ENCODE peak calls at places on chromosome 15, in nine cellular contexts. One of them, this sample, is unnamed.
A peak's percentile ranks its signal among the peaks of the same experiment; 100 is the strongest.

GRCh38 chr15:29765898-29766537 is 56.2 kb downstream of the TJP1 start:
- DNase-seq in mammary epithelial cell: no peak
- DNase-seq in tibial artery: no peak
- DNase-seq in endodermal cell: no peak
- DNase-seq in left ventricle myocardium inferior: no peak
- DNase-seq in psoas muscle: peak; percentile 33
- DNase-seq in transverse colon: no peak
- DNase-seq in adrenal gland: no peak
- DNase-seq in CD8-positive, alpha-beta memory T cell: no peak
- DNase-seq in this sample: no peak

GRCh38 chr15:37877851-37878577 is 56.4 kb upstream of the TMCO5A start:
- DNase-seq in mammary epithelial cell: peak; percentile 19
- DNase-seq in tibial artery: no peak
- DNase-seq in endodermal cell: no peak
- DNase-seq in left ventricle myocardium inferior: no peak
- DNase-seq in psoas muscle: no peak
- DNase-seq in transverse colon: no peak
- DNase-seq in adrenal gland: no peak
- DNase-seq in CD8-positive, alpha-beta memory T cell: no peak
- DNase-seq in this sample: no peak

GRCh38 chr15:76433798-76434400 is 97.3 kb downstream of the ISL2 start:
- DNase-seq in mammary epithelial cell: peak; percentile 3
- DNase-seq in tibial artery: no peak
- DNase-seq in endodermal cell: peak; percentile 42
- DNase-seq in left ventricle myocardium inferior: no peak
- DNase-seq in psoas muscle: no peak
- DNase-seq in transverse colon: no peak
- DNase-seq in adrenal gland: no peak
- DNase-seq in CD8-positive, alpha-beta memory T cell: no peak
- DNase-seq in this sample: no peak

GRCh38 chr15:47340576-47340920 is 376.8 kb upstream of the SEMA6D start:
- DNase-seq in mammary epithelial cell: no peak
- DNase-seq in tibial artery: no peak
- DNase-seq in endodermal cell: no peak
- DNase-seq in left ventricle myocardium inferior: no peak
- DNase-seq in psoas muscle: no peak
- DNase-seq in transverse colon: no peak
- DNase-seq in adrenal gland: no peak
- DNase-seq in CD8-positive, alpha-beta memory T cell: no peak
- DNase-seq in this sample: no peak

GRCh38 chr15:27833974-27834373 is 265.1 kb downstream of the OCA2 start:
- DNase-seq in mammary epithelial cell: no peak
- DNase-seq in tibial artery: no peak
- DNase-seq in endodermal cell: no peak
- DNase-seq in left ventricle myocardium inferior: no peak
- DNase-seq in psoas muscle: no peak
- DNase-seq in transverse colon: no peak
- DNase-seq in adrenal gland: no peak
- DNase-seq in CD8-positive, alpha-beta memory T cell: no peak
- DNase-seq in this sample: no peak

GRCh38 chr15:58554758-58555157 is 123.0 kb downstream of the LIPC start:
- DNase-seq in mammary epithelial cell: no peak
- DNase-seq in tibial artery: no peak
- DNase-seq in endodermal cell: peak; percentile 39
- DNase-seq in left ventricle myocardium inferior: no peak
- DNase-seq in psoas muscle: no peak
- DNase-seq in transverse colon: no peak
- DNase-seq in adrenal gland: no peak
- DNase-seq in CD8-positive, alpha-beta memory T cell: no peak
- DNase-seq in this sample: no peak

GRCh38 chr15:71231678-71232224 is 116.5 kb downstream of the THSD4 start:
- DNase-seq in mammary epithelial cell: no peak
- DNase-seq in tibial artery: no peak
- DNase-seq in endodermal cell: no peak
- DNase-seq in left ventricle myocardium inferior: no peak
- DNase-seq in psoas muscle: no peak
- DNase-seq in transverse colon: no peak
- DNase-seq in adrenal gland: peak; percentile 17
- DNase-seq in CD8-positive, alpha-beta memory T cell: no peak
- DNase-seq in this sample: no peak

GRCh38 chr15:66766282-66767228 is 64.5 kb downstream of the SMAD6 start:
- DNase-seq in mammary epithelial cell: peak; percentile 56
- DNase-seq in tibial artery: no peak
- DNase-seq in endodermal cell: no peak
- DNase-seq in left ventricle myocardium inferior: no peak
- DNase-seq in psoas muscle: no peak
- DNase-seq in transverse colon: no peak
- DNase-seq in adrenal gland: no peak
- DNase-seq in CD8-positive, alpha-beta memory T cell: no peak
- DNase-seq in this sample: peak; percentile 44

GRCh38 chr15:40064231-40064894 is 25.4 kb upstream of the SRP14 start:
- DNase-seq in mammary epithelial cell: no peak
- DNase-seq in tibial artery: no peak
- DNase-seq in endodermal cell: peak; percentile 87
- DNase-seq in left ventricle myocardium inferior: no peak
- DNase-seq in psoas muscle: no peak
- DNase-seq in transverse colon: no peak
- DNase-seq in adrenal gland: no peak
- DNase-seq in CD8-positive, alpha-beta memory T cell: no peak
- DNase-seq in this sample: peak; percentile 97

GRCh38 chr15:52124270-52124878 is 11.8 kb upstream of the BCL2L10 start:
- DNase-seq in mammary epithelial cell: peak; percentile 66
- DNase-seq in tibial artery: no peak
- DNase-seq in endodermal cell: no peak
- DNase-seq in left ventricle myocardium inferior: no peak
- DNase-seq in psoas muscle: no peak
- DNase-seq in transverse colon: no peak
- DNase-seq in adrenal gland: no peak
- DNase-seq in CD8-positive, alpha-beta memory T cell: no peak
- DNase-seq in this sample: no peak

GRCh38 chr15:66505430-66505811 is 295 bp downstream of the ZWILCH start:
- DNase-seq in mammary epithelial cell: no peak
- DNase-seq in tibial artery: no peak
- DNase-seq in endodermal cell: no peak
- DNase-seq in left ventricle myocardium inferior: no peak
- DNase-seq in psoas muscle: no peak
- DNase-seq in transverse colon: no peak
- DNase-seq in adrenal gland: no peak
- DNase-seq in CD8-positive, alpha-beta memory T cell: no peak
- DNase-seq in this sample: no peak

GRCh38 chr15:56943398-56943797 is 25.0 kb downstream of the TCF12 start:
- DNase-seq in mammary epithelial cell: no peak
- DNase-seq in tibial artery: no peak
- DNase-seq in endodermal cell: no peak
- DNase-seq in left ventricle myocardium inferior: no peak
- DNase-seq in psoas muscle: no peak
- DNase-seq in transverse colon: no peak
- DNase-seq in adrenal gland: no peak
- DNase-seq in CD8-positive, alpha-beta memory T cell: no peak
- DNase-seq in this sample: no peak

GRCh38 chr15:56939257-56939656 is 20.8 kb downstream of the TCF12 start:
- DNase-seq in mammary epithelial cell: no peak
- DNase-seq in tibial artery: no peak
- DNase-seq in endodermal cell: no peak
- DNase-seq in left ventricle myocardium inferior: no peak
- DNase-seq in psoas muscle: no peak
- DNase-seq in transverse colon: no peak
- DNase-seq in adrenal gland: no peak
- DNase-seq in CD8-positive, alpha-beta memory T cell: no peak
- DNase-seq in this sample: no peak

GRCh38 chr15:56936929-56937328 is 18.5 kb downstream of the TCF12 start:
- DNase-seq in mammary epithelial cell: no peak
- DNase-seq in tibial artery: no peak
- DNase-seq in endodermal cell: no peak
- DNase-seq in left ventricle myocardium inferior: no peak
- DNase-seq in psoas muscle: no peak
- DNase-seq in transverse colon: no peak
- DNase-seq in adrenal gland: no peak
- DNase-seq in CD8-positive, alpha-beta memory T cell: no peak
- DNase-seq in this sample: no peak

GRCh38 chr15:56942118-56942517 is 23.7 kb downstream of the TCF12 start:
- DNase-seq in mammary epithelial cell: no peak
- DNase-seq in tibial artery: no peak
- DNase-seq in endodermal cell: no peak
- DNase-seq in left ventricle myocardium inferior: no peak
- DNase-seq in psoas muscle: no peak
- DNase-seq in transverse colon: no peak
- DNase-seq in adrenal gland: no peak
- DNase-seq in CD8-positive, alpha-beta memory T cell: no peak
- DNase-seq in this sample: no peak

GRCh38 chr15:56940388-56940787 is 21.9 kb downstream of the TCF12 start:
- DNase-seq in mammary epithelial cell: no peak
- DNase-seq in tibial artery: no peak
- DNase-seq in endodermal cell: no peak
- DNase-seq in left ventricle myocardium inferior: no peak
- DNase-seq in psoas muscle: no peak
- DNase-seq in transverse colon: no peak
- DNase-seq in adrenal gland: no peak
- DNase-seq in CD8-positive, alpha-beta memory T cell: no peak
- DNase-seq in this sample: no peak
- H3K27ac ChIP-seq in mammary epithelial cell: no peak overlapping the region
- H3K27ac ChIP-seq in tibial artery: no peak overlapping the region
- H3K27ac ChIP-seq in endodermal cell: no peak overlapping the region
- H3K27ac ChIP-seq in left ventricle myocardium inferior: no peak overlapping the region
- H3K27ac ChIP-seq in psoas muscle: no peak overlapping the region
- H3K27ac ChIP-seq in transverse colon: no peak overlapping the region
- H3K27ac ChIP-seq in adrenal gland: no peak overlapping the region
- H3K27ac ChIP-seq in CD8-positive, alpha-beta memory T cell: no peak overlapping the region
- H3K27ac ChIP-seq in this sample: no peak overlapping the region

GRCh38 chr15:68335251-68335650 is 57.7 kb downstream of the FEM1B start:
- DNase-seq in mammary epithelial cell: peak; percentile 7
- DNase-seq in tibial artery: peak; percentile 69
- DNase-seq in endodermal cell: no peak
- DNase-seq in left ventricle myocardium inferior: peak; percentile 52
- DNase-seq in psoas muscle: peak; percentile 39
- DNase-seq in transverse colon: no peak
- DNase-seq in adrenal gland: peak; percentile 86
- DNase-seq in CD8-positive, alpha-beta memory T cell: no peak
- DNase-seq in this sample: no peak

GRCh38 chr15:68335655-68336054 is 58.1 kb downstream of the FEM1B start:
- DNase-seq in mammary epithelial cell: no peak
- DNase-seq in tibial artery: peak; percentile 52
- DNase-seq in endodermal cell: no peak
- DNase-seq in left ventricle myocardium inferior: peak; percentile 59
- DNase-seq in psoas muscle: no peak
- DNase-seq in transverse colon: no peak
- DNase-seq in adrenal gland: peak; percentile 46
- DNase-seq in CD8-positive, alpha-beta memory T cell: no peak
- DNase-seq in this sample: no peak

GRCh38 chr15:68334661-68335124 is 57.1 kb downstream of the FEM1B start:
- DNase-seq in mammary epithelial cell: no peak
- DNase-seq in tibial artery: peak; percentile 50
- DNase-seq in endodermal cell: no peak
- DNase-seq in left ventricle myocardium inferior: no peak
- DNase-seq in psoas muscle: no peak
- DNase-seq in transverse colon: no peak
- DNase-seq in adrenal gland: peak; percentile 61
- DNase-seq in CD8-positive, alpha-beta memory T cell: no peak
- DNase-seq in this sample: no peak

GRCh38 chr15:68339481-68339880 is 61.9 kb downstream of the FEM1B start:
- DNase-seq in mammary epithelial cell: no peak
- DNase-seq in tibial artery: no peak
- DNase-seq in endodermal cell: no peak
- DNase-seq in left ventricle myocardium inferior: no peak
- DNase-seq in psoas muscle: peak; percentile 41
- DNase-seq in transverse colon: no peak
- DNase-seq in adrenal gland: no peak
- DNase-seq in CD8-positive, alpha-beta memory T cell: no peak
- DNase-seq in this sample: no peak

GRCh38 chr15:68337826-68338225 is 60.3 kb downstream of the FEM1B start:
- DNase-seq in mammary epithelial cell: peak; percentile 17
- DNase-seq in tibial artery: peak; percentile 75
- DNase-seq in endodermal cell: no peak
- DNase-seq in left ventricle myocardium inferior: no peak
- DNase-seq in psoas muscle: no peak
- DNase-seq in transverse colon: no peak
- DNase-seq in adrenal gland: peak; percentile 48
- DNase-seq in CD8-positive, alpha-beta memory T cell: no peak
- DNase-seq in this sample: no peak
- H3K4me1 ChIP-seq in mammary epithelial cell: peaks cover 22% of the 10 kb centered on the region
- H3K4me1 ChIP-seq in tibial artery: peaks cover 94% of the 10 kb centered on the region
- H3K4me1 ChIP-seq in endodermal cell: no peaks in the 10 kb centered on the region
- H3K4me1 ChIP-seq in left ventricle myocardium inferior: peaks cover 72% of the 10 kb centered on the region
- H3K4me1 ChIP-seq in psoas muscle: peaks cover 22% of the 10 kb centered on the region
- H3K4me1 ChIP-seq in transverse colon: no peaks in the 10 kb centered on the region
- H3K4me1 ChIP-seq in adrenal gland: peaks cover 37% of the 10 kb centered on the region
- H3K4me1 ChIP-seq in CD8-positive, alpha-beta memory T cell: no peaks in the 10 kb centered on the region
- H3K4me1 ChIP-seq in this sample: peaks cover 17% of the 10 kb centered on the region

DNA sequence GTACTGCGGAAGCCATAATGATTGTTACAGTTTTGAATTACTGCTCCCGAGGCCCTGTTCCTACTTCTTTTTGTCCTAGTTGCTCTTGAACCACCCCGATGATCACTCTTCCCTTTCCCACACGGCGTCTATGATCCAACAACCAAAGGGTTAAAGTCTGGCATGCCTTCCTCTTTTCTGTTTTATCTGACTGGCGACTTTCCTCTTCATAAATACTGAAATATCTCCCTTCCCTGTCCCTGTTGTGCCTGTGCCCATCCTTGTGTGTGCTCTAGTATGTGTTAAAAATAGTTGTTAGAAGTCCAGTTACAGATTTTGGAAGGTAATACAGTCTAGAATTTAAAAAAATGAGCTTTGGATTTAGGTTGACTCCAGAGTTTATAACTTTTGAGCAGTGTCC is 83.6 kb downstream of the AKAP13 start:
- DNase-seq in mammary epithelial cell: no peak
- DNase-seq in tibial artery: no peak
- DNase-seq in endodermal cell: no peak
- DNase-seq in left ventricle myocardium inferior: no peak
- DNase-seq in psoas muscle: no peak
- DNase-seq in transverse colon: no peak
- DNase-seq in adrenal gland: no peak
- DNase-seq in CD8-positive, alpha-beta memory T cell: no peak
- DNase-seq in this sample: no peak
- H3K27ac ChIP-seq in mammary epithelial cell: no peak overlapping the region
- H3K27ac ChIP-seq in tibial artery: no peak overlapping the region
- H3K27ac ChIP-seq in endodermal cell: peak overlapping the region; percentile 96
- H3K27ac ChIP-seq in left ventricle myocardium inferior: peak overlapping the region; percentile 64
- H3K27ac ChIP-seq in psoas muscle: no peak overlapping the region
- H3K27ac ChIP-seq in transverse colon: no peak overlapping the region
- H3K27ac ChIP-seq in adrenal gland: no peak overlapping the region
- H3K27ac ChIP-seq in CD8-positive, alpha-beta memory T cell: no peak overlapping the region
- H3K27ac ChIP-seq in this sample: no peak overlapping the region

GRCh38 chr15:31021067-31021665 is 29.7 kb upstream of the MTMR10 start:
- DNase-seq in mammary epithelial cell: no peak
- DNase-seq in tibial artery: no peak
- DNase-seq in endodermal cell: no peak
- DNase-seq in left ventricle myocardium inferior: no peak
- DNase-seq in psoas muscle: no peak
- DNase-seq in transverse colon: no peak
- DNase-seq in adrenal gland: no peak
- DNase-seq in CD8-positive, alpha-beta memory T cell: no peak
- DNase-seq in this sample: no peak
- H3K4me1 ChIP-seq in mammary epithelial cell: peaks cover 34% of the 10 kb centered on the region
- H3K4me1 ChIP-seq in tibial artery: peaks cover 7% of the 10 kb centered on the region
- H3K4me1 ChIP-seq in endodermal cell: peaks cover 8% of the 10 kb centered on the region
- H3K4me1 ChIP-seq in left ventricle myocardium inferior: peaks cover 13% of the 10 kb centered on the region
- H3K4me1 ChIP-seq in psoas muscle: no peaks in the 10 kb centered on the region
- H3K4me1 ChIP-seq in transverse colon: no peaks in the 10 kb centered on the region
- H3K4me1 ChIP-seq in adrenal gland: no peaks in the 10 kb centered on the region
- H3K4me1 ChIP-seq in CD8-positive, alpha-beta memory T cell: no peaks in the 10 kb centered on the region
- H3K4me1 ChIP-seq in this sample: peaks cover 23% of the 10 kb centered on the region

GRCh38 chr15:100247228-100248225 is 94.2 kb downstream of the ADAMTS17 start:
- DNase-seq in mammary epithelial cell: no peak
- DNase-seq in tibial artery: no peak
- DNase-seq in endodermal cell: peak; percentile 16
- DNase-seq in left ventricle myocardium inferior: no peak
- DNase-seq in psoas muscle: no peak
- DNase-seq in transverse colon: no peak
- DNase-seq in adrenal gland: no peak
- DNase-seq in CD8-positive, alpha-beta memory T cell: no peak
- DNase-seq in this sample: no peak
- H3K27ac ChIP-seq in mammary epithelial cell: no peak overlapping the region
- H3K27ac ChIP-seq in tibial artery: no peak overlapping the region
- H3K27ac ChIP-seq in endodermal cell: no peak overlapping the region
- H3K27ac ChIP-seq in left ventricle myocardium inferior: no peak overlapping the region
- H3K27ac ChIP-seq in psoas muscle: no peak overlapping the region
- H3K27ac ChIP-seq in transverse colon: no peak overlapping the region
- H3K27ac ChIP-seq in adrenal gland: no peak overlapping the region
- H3K27ac ChIP-seq in CD8-positive, alpha-beta memory T cell: no peak overlapping the region
- H3K27ac ChIP-seq in this sample: no peak overlapping the region